ENCODE peak calls at places on chromosomes 13 and 19, in nine cellular contexts. One of them, this sample, is unnamed.

GRCh38 chr19:17329061-17329767 is 5.4 kb downstream of the ANO8 start:
- DNase-seq in kidney: no peak
- DNase-seq in activated CD4-positive, alpha-beta T cell treated with anti-CD3 and anti-CD28 coated beads, Interleukin-2, amount 50 U/mL, for 48 hours: no peak
- DNase-seq in AG04449: no peak
- DNase-seq in T-helper 1 cell: no peak
- DNase-seq in HL-60: no peak
- DNase-seq in pulmonary artery endothelial cell: no peak
- DNase-seq in heart left ventricle: no peak
- DNase-seq in cardiac muscle cell: no peak
- DNase-seq in this sample: peak; percentile 56

GRCh38 chr13:90968510-90968909 is 379.0 kb upstream of the MIR17HG start:
- DNase-seq in AG04449: no peak
- DNase-seq in T-helper 1 cell: no peak
- DNase-seq in activated CD4-positive, alpha-beta T cell treated with anti-CD3 and anti-CD28 coated beads, Interleukin-2, amount 50 U/mL, for 48 hours: no peak
- DNase-seq in cardiac muscle cell: peak; percentile 58
- DNase-seq in heart left ventricle: no peak
- DNase-seq in kidney: no peak
- DNase-seq in pulmonary artery endothelial cell: no peak
- DNase-seq in HL-60: no peak
- DNase-seq in this sample: no peak

GRCh38 chr13:33761744-33762143 is 56.2 kb upstream of the RFC3 start:
- DNase-seq in kidney: no peak
- DNase-seq in heart left ventricle: no peak
- DNase-seq in cardiac muscle cell: peak; percentile 14
- DNase-seq in activated CD4-positive, alpha-beta T cell treated with anti-CD3 and anti-CD28 coated beads, Interleukin-2, amount 50 U/mL, for 48 hours: no peak
- DNase-seq in T-helper 1 cell: no peak
- DNase-seq in pulmonary artery endothelial cell: no peak
- DNase-seq in AG04449: no peak
- DNase-seq in HL-60: no peak
- DNase-seq in this sample: no peak

GRCh38 chr19:48342841-48343540 is 17.6 kb downstream of the EMP3 start:
- DNase-seq in T-helper 1 cell: no peak
- DNase-seq in HL-60: peak; percentile 32
- DNase-seq in cardiac muscle cell: no peak
- DNase-seq in activated CD4-positive, alpha-beta T cell treated with anti-CD3 and anti-CD28 coated beads, Interleukin-2, amount 50 U/mL, for 48 hours: no peak
- DNase-seq in pulmonary artery endothelial cell: no peak
- DNase-seq in kidney: no peak
- DNase-seq in heart left ventricle: no peak
- DNase-seq in AG04449: no peak
- DNase-seq in this sample: no peak

GRCh38 chr13:22735381-22735995 is 445.3 kb upstream of the SGCG start:
- DNase-seq in cardiac muscle cell: peak; percentile 33
- DNase-seq in heart left ventricle: no peak
- DNase-seq in pulmonary artery endothelial cell: no peak
- DNase-seq in activated CD4-positive, alpha-beta T cell treated with anti-CD3 and anti-CD28 coated beads, Interleukin-2, amount 50 U/mL, for 48 hours: no peak
- DNase-seq in AG04449: no peak
- DNase-seq in HL-60: no peak
- DNase-seq in kidney: no peak
- DNase-seq in T-helper 1 cell: no peak
- DNase-seq in this sample: no peak

GRCh38 chr13:40534456-40534855 is 132.0 kb downstream of the FOXO1 start:
- DNase-seq in T-helper 1 cell: no peak
- DNase-seq in kidney: no peak
- DNase-seq in pulmonary artery endothelial cell: no peak
- DNase-seq in HL-60: no peak
- DNase-seq in cardiac muscle cell: no peak
- DNase-seq in activated CD4-positive, alpha-beta T cell treated with anti-CD3 and anti-CD28 coated beads, Interleukin-2, amount 50 U/mL, for 48 hours: no peak
- DNase-seq in AG04449: no peak
- DNase-seq in heart left ventricle: no peak
- DNase-seq in this sample: no peak

GRCh38 chr19:41563847-41564514 is 12.0 kb upstream of the CEACAM21 start:
- DNase-seq in HL-60: no peak
- DNase-seq in cardiac muscle cell: no peak
- DNase-seq in activated CD4-positive, alpha-beta T cell treated with anti-CD3 and anti-CD28 coated beads, Interleukin-2, amount 50 U/mL, for 48 hours: no peak
- DNase-seq in T-helper 1 cell: no peak
- DNase-seq in kidney: no peak
- DNase-seq in heart left ventricle: no peak
- DNase-seq in pulmonary artery endothelial cell: no peak
- DNase-seq in AG04449: no peak
- DNase-seq in this sample: no peak

GRCh38 chr13:40806241-40806640 is 16.8 kb downstream of the SLC25A15 start:
- DNase-seq in HL-60: no peak
- DNase-seq in AG04449: no peak
- DNase-seq in T-helper 1 cell: no peak
- DNase-seq in activated CD4-positive, alpha-beta T cell treated with anti-CD3 and anti-CD28 coated beads, Interleukin-2, amount 50 U/mL, for 48 hours: no peak
- DNase-seq in cardiac muscle cell: no peak
- DNase-seq in pulmonary artery endothelial cell: no peak
- DNase-seq in heart left ventricle: no peak
- DNase-seq in kidney: no peak
- DNase-seq in this sample: no peak

GRCh38 chr13:74424455-74424854 is 290.3 kb upstream of the KLF12 start:
- DNase-seq in AG04449: no peak
- DNase-seq in cardiac muscle cell: no peak
- DNase-seq in activated CD4-positive, alpha-beta T cell treated with anti-CD3 and anti-CD28 coated beads, Interleukin-2, amount 50 U/mL, for 48 hours: no peak
- DNase-seq in T-helper 1 cell: no peak
- DNase-seq in HL-60: no peak
- DNase-seq in heart left ventricle: no peak
- DNase-seq in pulmonary artery endothelial cell: no peak
- DNase-seq in kidney: no peak
- DNase-seq in this sample: no peak

GRCh38 chr13:73860501-73860900 is 273.7 kb downstream of the KLF12 start:
- DNase-seq in pulmonary artery endothelial cell: no peak
- DNase-seq in activated CD4-positive, alpha-beta T cell treated with anti-CD3 and anti-CD28 coated beads, Interleukin-2, amount 50 U/mL, for 48 hours: no peak
- DNase-seq in cardiac muscle cell: no peak
- DNase-seq in heart left ventricle: no peak
- DNase-seq in kidney: no peak
- DNase-seq in T-helper 1 cell: no peak
- DNase-seq in AG04449: no peak
- DNase-seq in HL-60: no peak
- DNase-seq in this sample: no peak

GRCh38 chr19:10921909-10922637 is 6.4 kb downstream of the YIPF2 start:
- DNase-seq in pulmonary artery endothelial cell: no peak
- DNase-seq in heart left ventricle: no peak
- DNase-seq in HL-60: no peak
- DNase-seq in T-helper 1 cell: no peak
- DNase-seq in AG04449: no peak
- DNase-seq in activated CD4-positive, alpha-beta T cell treated with anti-CD3 and anti-CD28 coated beads, Interleukin-2, amount 50 U/mL, for 48 hours: no peak
- DNase-seq in kidney: peak; percentile 76
- DNase-seq in cardiac muscle cell: no peak
- DNase-seq in this sample: no peak

GRCh38 chr19:49837009-49837310 is 14.0 kb upstream of the PTOV1 start:
- DNase-seq in HL-60: no peak
- DNase-seq in pulmonary artery endothelial cell: no peak
- DNase-seq in cardiac muscle cell: no peak
- DNase-seq in T-helper 1 cell: no peak
- DNase-seq in activated CD4-positive, alpha-beta T cell treated with anti-CD3 and anti-CD28 coated beads, Interleukin-2, amount 50 U/mL, for 48 hours: no peak
- DNase-seq in heart left ventricle: no peak
- DNase-seq in kidney: no peak
- DNase-seq in AG04449: no peak
- DNase-seq in this sample: no peak